ENCODE peak calls at places on chromosomes 3 and 15, in five cellular contexts. R is astrocyte of the spinal cord, N is transverse colon, J is GM23248, A is IMR-90. F is an unnamed sample.

GRCh38 chr3:74149466-74149865 is 465.0 kb downstream of the CNTN3 start:
- DNase-seq in N (no peak), J (no peak), R (no peak), A (no peak), F (no peak)

GRCh38 chr3:30600572-30600971 is 5.8 kb upstream of the TGFBR2 start:
- DNase-seq in N (no peak), J (no peak), R (no peak), A (no peak), F (no peak)

GRCh38 chr15:73341886-73342600 is 26.7 kb downstream of the HCN4 start:
- DNase-seq in A (no peak), R (no peak), N (no peak), J (peak), F (no peak)

GRCh38 chr3:106345353-106346027 is 476.7 kb upstream of the CBLB start:
- DNase-seq in R (peak), J (peak), A (peak), N (no peak), F (peak)

GRCh38 chr3:44065741-44066140 is 175.9 kb upstream of the TOPAZ1 start:
- DNase-seq in J (peak), N (no peak), A (no peak), R (no peak), F (no peak)

GRCh38 chr3:44966795-44967278 is 9.1 kb downstream of the ZDHHC3 start:
- DNase-seq in R (no peak), A (no peak), N (peak), J (no peak), F (peak)

GRCh38 chr3:119933197-119933596 is 151.3 kb downstream of the NR1I2 start:
- DNase-seq in N (no peak), A (no peak), R (no peak), J (no peak), F (no peak)

GRCh38 chr3:99269606-99270355 is 368.3 kb upstream of the DCBLD2 start:
- DNase-seq in R (no peak), A (no peak), J (peak), N (no peak), F (no peak)

GRCh38 chr15:55695432-55695831 is 47.5 kb downstream of the PRTG start:
- DNase-seq in N (no peak), J (no peak), A (peak), R (no peak), F (no peak)

GRCh38 chr3:17639257-17639656 is 103.2 kb downstream of the TBC1D5 start:
- DNase-seq in R (peak), J (peak), A (peak), N (no peak), F (no peak)

GRCh38 chr3:105827959-105828358 is 40.9 kb downstream of the CBLB start:
- DNase-seq in R (peak), J (peak), A (peak), N (peak), F (no peak)

GRCh38 chr3:106711650-106712049 is 665.6 kb upstream of the CCDC54 start:
- DNase-seq in N (no peak), A (peak), J (peak), R (peak), F (no peak)

GRCh38 chr3:46370784-46371183 is at the start of gene CCR5:
- DNase-seq in N (no peak), A (no peak), R (no peak), J (no peak), F (no peak)

GRCh38 chr3:123678108-123678511 is 93.3 kb upstream of the HACD2 start:
- DNase-seq in J (peak), N (no peak), A (peak), R (peak), F (no peak)

GRCh38 chr3:20861454-20861853 is 675.4 kb upstream of the SGO1 start:
- DNase-seq in J (no peak), R (no peak), A (no peak), N (no peak), F (no peak)

GRCh38 chr15:85064710-85065109 is 83.1 kb downstream of the PDE8A start:
- DNase-seq in R (no peak), J (no peak), A (no peak), N (no peak), F (no peak)

GRCh38 chr3:49803464-49804140 is 541 bp downstream of the INKA1 start:
- DNase-seq in A (peak), R (no peak), N (peak), J (peak), F (peak)

GRCh38 chr15:78508272-78508671 is 895 bp downstream of the HYKK start:
- DNase-seq in R (no peak), N (no peak), J (no peak), A (no peak), F (no peak)

GRCh38 chr15:68725736-68726135 is 95.0 kb downstream of the ANP32A start:
- DNase-seq in N (peak), A (peak), J (peak), R (no peak), F (no peak)

GRCh38 chr15:88897456-88898194 is 2.3 kb upstream of the HAPLN3 start:
- DNase-seq in A (peak), R (peak), J (peak), N (peak), F (peak)

GRCh38 chr15:69556344-69556743 is 103.7 kb downstream of the RPLP1 start:
- DNase-seq in N (no peak), R (no peak), A (no peak), J (peak), F (no peak)

GRCh38 chr3:30629736-30630135 is 23.3 kb downstream of the TGFBR2 start:
- DNase-seq in R (no peak), N (no peak), J (no peak), A (no peak), F (no peak)

GRCh38 chr3:58564456-58565160 is 12.6 kb downstream of the FAM107A start:
- DNase-seq in A (peak), R (peak), J (peak), N (peak), F (no peak)